ENCODE peak calls at places on chromosome 7, in five cellular contexts. One of them, this sample, is unnamed.

GRCh38 chr7:36795451-36796021 is 71.2 kb upstream of the AOAH start:
- DNase-seq in dorsolateral prefrontal cortex: no peak
- DNase-seq in CD14-positive monocyte: no peak
- DNase-seq in A549: no peak
- DNase-seq in BJ: no peak
- DNase-seq in this sample: no peak

GRCh38 chr7:106372595-106373318 is 88.0 kb upstream of the NAMPT start:
- DNase-seq in dorsolateral prefrontal cortex: no peak
- DNase-seq in CD14-positive monocyte: no peak
- DNase-seq in A549: no peak
- DNase-seq in BJ: no peak
- DNase-seq in this sample: no peak

GRCh38 chr7:51366930-51367613 is 50.5 kb upstream of the COBL start:
- DNase-seq in dorsolateral prefrontal cortex: peak; percentile 66
- DNase-seq in CD14-positive monocyte: no peak
- DNase-seq in A549: peak; percentile 57
- DNase-seq in BJ: no peak
- DNase-seq in this sample: no peak

GRCh38 chr7:141483044-141483443 is 68.2 kb upstream of the AGK start:
- DNase-seq in dorsolateral prefrontal cortex: no peak
- DNase-seq in CD14-positive monocyte: no peak
- DNase-seq in A549: peak; percentile 15
- DNase-seq in BJ: no peak
- DNase-seq in this sample: no peak

GRCh38 chr7:148303295-148304013 is 287.1 kb upstream of the C7orf33 start:
- DNase-seq in dorsolateral prefrontal cortex: peak; percentile 5
- DNase-seq in CD14-positive monocyte: no peak
- DNase-seq in A549: peak; percentile 33
- DNase-seq in BJ: no peak
- DNase-seq in this sample: peak; percentile 45

GRCh38 chr7:36011588-36011965 is 141.5 kb upstream of the EEPD1 start:
- DNase-seq in dorsolateral prefrontal cortex: no peak
- DNase-seq in CD14-positive monocyte: no peak
- DNase-seq in A549: no peak
- DNase-seq in BJ: no peak
- DNase-seq in this sample: no peak

GRCh38 chr7:43554423-43554822 is 28.5 kb upstream of the STK17A start:
- DNase-seq in dorsolateral prefrontal cortex: no peak
- DNase-seq in CD14-positive monocyte: no peak
- DNase-seq in A549: no peak
- DNase-seq in BJ: no peak
- DNase-seq in this sample: no peak

GRCh38 chr7:136868496-136869005 is at the start of gene CHRM2:
- DNase-seq in dorsolateral prefrontal cortex: no peak
- DNase-seq in CD14-positive monocyte: no peak
- DNase-seq in A549: peak; percentile 2
- DNase-seq in BJ: no peak
- DNase-seq in this sample: no peak

GRCh38 chr7:148941598-148942280 is 57.6 kb upstream of the EZH2 start:
- DNase-seq in dorsolateral prefrontal cortex: peak; percentile 44
- DNase-seq in CD14-positive monocyte: peak; percentile 68
- DNase-seq in A549: peak; percentile 92
- DNase-seq in BJ: no peak
- DNase-seq in this sample: no peak

GRCh38 chr7:24573008-24573553 is at the start of gene PALS2:
- DNase-seq in dorsolateral prefrontal cortex: peak; percentile 23
- DNase-seq in CD14-positive monocyte: no peak
- DNase-seq in A549: peak; percentile 77
- DNase-seq in BJ: no peak
- DNase-seq in this sample: no peak

GRCh38 chr7:137619181-137619580 is 227.6 kb downstream of the DGKI start:
- DNase-seq in dorsolateral prefrontal cortex: no peak
- DNase-seq in CD14-positive monocyte: no peak
- DNase-seq in A549: no peak
- DNase-seq in BJ: no peak
- DNase-seq in this sample: no peak

GRCh38 chr7:31258391-31258790 is 82.1 kb downstream of the NEUROD6 start:
- DNase-seq in dorsolateral prefrontal cortex: no peak
- DNase-seq in CD14-positive monocyte: no peak
- DNase-seq in A549: no peak
- DNase-seq in BJ: no peak
- DNase-seq in this sample: no peak

GRCh38 chr7:79216236-79216635 is 237.2 kb downstream of the MAGI2 start:
- DNase-seq in dorsolateral prefrontal cortex: peak; percentile 78
- DNase-seq in CD14-positive monocyte: no peak
- DNase-seq in A549: no peak
- DNase-seq in BJ: no peak
- DNase-seq in this sample: no peak

GRCh38 chr7:100044719-100045118 is 4.9 kb upstream of the ZSCAN21 start:
- DNase-seq in dorsolateral prefrontal cortex: no peak
- DNase-seq in CD14-positive monocyte: peak; percentile 54
- DNase-seq in A549: peak; percentile 32
- DNase-seq in BJ: no peak
- DNase-seq in this sample: no peak

GRCh38 chr7:48101880-48102448 is 12.9 kb downstream of the UPP1 start:
- DNase-seq in dorsolateral prefrontal cortex: no peak
- DNase-seq in CD14-positive monocyte: no peak
- DNase-seq in A549: no peak
- DNase-seq in BJ: no peak
- DNase-seq in this sample: no peak

GRCh38 chr7:36018816-36019484 is 134.1 kb upstream of the EEPD1 start:
- DNase-seq in dorsolateral prefrontal cortex: no peak
- DNase-seq in CD14-positive monocyte: no peak
- DNase-seq in A549: no peak
- DNase-seq in BJ: no peak
- DNase-seq in this sample: no peak

GRCh38 chr7:85750454-85750949 is 563.6 kb upstream of the SEMA3D start:
- DNase-seq in dorsolateral prefrontal cortex: no peak
- DNase-seq in CD14-positive monocyte: no peak
- DNase-seq in A549: peak; percentile 54
- DNase-seq in BJ: no peak
- DNase-seq in this sample: no peak

GRCh38 chr7:132343196-132343595 is 233.1 kb downstream of the PLXNA4 start:
- DNase-seq in dorsolateral prefrontal cortex: no peak
- DNase-seq in CD14-positive monocyte: no peak
- DNase-seq in A549: no peak
- DNase-seq in BJ: no peak
- DNase-seq in this sample: no peak

GRCh38 chr7:1358376-1359050 is 100.8 kb downstream of the MICALL2 start:
- DNase-seq in dorsolateral prefrontal cortex: no peak
- DNase-seq in CD14-positive monocyte: peak; percentile 27
- DNase-seq in A549: no peak
- DNase-seq in BJ: no peak
- DNase-seq in this sample: no peak

GRCh38 chr7:103113164-103113563 is 35.7 kb downstream of the NAPEPLD start:
- DNase-seq in dorsolateral prefrontal cortex: no peak
- DNase-seq in CD14-positive monocyte: no peak
- DNase-seq in A549: peak; percentile 27
- DNase-seq in BJ: peak; percentile 84
- DNase-seq in this sample: no peak

GRCh38 chr7:157272351-157273207 is 64.2 kb upstream of the DNAJB6 start:
- DNase-seq in dorsolateral prefrontal cortex: no peak
- DNase-seq in CD14-positive monocyte: no peak
- DNase-seq in A549: no peak
- DNase-seq in BJ: no peak
- DNase-seq in this sample: no peak

GRCh38 chr7:19773361-19773760 is at the start of gene TMEM196:
- DNase-seq in dorsolateral prefrontal cortex: peak; percentile 5
- DNase-seq in CD14-positive monocyte: no peak
- DNase-seq in A549: no peak
- DNase-seq in BJ: no peak
- DNase-seq in this sample: no peak

GRCh38 chr7:79453558-79454324 is at the start of gene MAGI2:
- DNase-seq in dorsolateral prefrontal cortex: peak; percentile 86
- DNase-seq in CD14-positive monocyte: no peak
- DNase-seq in A549: peak; percentile 20
- DNase-seq in BJ: peak; percentile 56
- DNase-seq in this sample: peak; percentile 57

DNA sequence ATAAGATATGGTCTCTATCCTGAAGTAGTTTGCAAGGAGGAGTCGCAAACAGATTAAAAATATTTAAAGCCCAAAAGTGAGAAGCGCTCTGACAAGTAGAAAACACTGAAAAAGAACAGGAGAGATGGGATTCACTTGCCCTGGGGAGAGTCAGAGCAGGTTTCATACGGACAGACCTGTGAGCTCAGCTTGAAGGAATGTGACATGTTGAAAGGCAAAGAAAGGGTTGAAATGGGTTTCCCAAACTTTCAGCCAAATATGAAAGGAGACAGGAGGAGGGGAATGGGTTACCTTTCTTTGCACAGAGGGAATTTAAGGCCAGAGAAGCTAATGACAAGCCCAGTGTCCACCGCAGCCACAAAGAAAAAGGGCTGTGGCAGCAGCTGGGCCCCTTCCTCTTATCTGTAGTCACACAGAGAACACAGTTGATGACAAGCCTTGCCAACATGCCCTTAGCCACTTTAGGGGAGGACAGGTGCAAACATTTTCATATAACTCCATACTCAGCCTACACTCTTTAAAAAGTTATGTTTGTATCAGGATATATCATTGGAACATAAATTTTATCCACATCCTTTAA is 14.9 kb downstream of the HOXA1 start:
- DNase-seq in dorsolateral prefrontal cortex: no peak
- DNase-seq in CD14-positive monocyte: no peak
- DNase-seq in A549: no peak
- DNase-seq in BJ: no peak
- DNase-seq in this sample: no peak
- TF ChIP-seq CTCF in dorsolateral prefrontal cortex: no peak
- TF ChIP-seq CTCF in CD14-positive monocyte: no peak
- TF ChIP-seq CTCF in A549: no peak
- TF ChIP-seq CTCF in BJ: no peak
- TF ChIP-seq CTCF in this sample: no peak

DNA sequence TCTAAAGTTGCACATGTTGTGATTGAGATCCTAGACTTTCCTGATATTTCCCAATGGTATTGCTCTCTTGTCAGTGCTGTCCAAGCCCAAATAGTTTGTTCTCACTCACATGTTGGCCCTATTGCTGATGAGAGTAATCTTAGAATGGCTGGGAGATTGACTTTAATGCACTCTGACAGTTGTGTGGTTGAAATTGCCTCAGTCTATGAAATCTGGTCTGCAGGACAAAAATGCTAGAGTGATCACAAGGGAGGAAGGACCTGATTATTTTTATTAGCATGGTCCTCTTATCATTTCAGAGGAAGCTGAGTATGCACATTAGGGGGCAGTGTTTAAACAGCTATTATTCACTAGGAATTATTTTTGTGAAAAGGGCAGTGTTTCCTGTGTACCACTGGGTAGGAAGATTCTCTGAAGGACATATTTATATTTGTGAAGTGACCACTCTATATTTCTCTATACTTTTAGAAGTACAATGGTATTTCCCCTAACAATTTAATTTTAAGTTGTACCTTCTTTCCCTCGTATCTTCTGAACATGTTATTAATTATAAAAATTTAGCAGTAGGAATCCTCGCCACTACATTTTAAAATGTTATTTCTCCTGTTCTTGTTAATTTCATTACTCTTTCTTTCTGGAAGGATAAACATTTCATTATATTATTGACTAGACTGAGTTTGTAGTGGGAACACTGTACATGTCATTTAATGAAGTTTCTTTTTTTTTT is 64.4 kb downstream of the SUGCT start:
- DNase-seq in dorsolateral prefrontal cortex: no peak
- DNase-seq in CD14-positive monocyte: no peak
- DNase-seq in A549: peak; percentile 25
- DNase-seq in BJ: peak; percentile 70
- DNase-seq in this sample: no peak
- TF ChIP-seq CTCF in dorsolateral prefrontal cortex: peak; percentile 30
- TF ChIP-seq CTCF in CD14-positive monocyte: no peak
- TF ChIP-seq CTCF in A549: peak; percentile 31
- TF ChIP-seq CTCF in BJ: peak; percentile 60
- TF ChIP-seq CTCF in this sample: no peak

DNA sequence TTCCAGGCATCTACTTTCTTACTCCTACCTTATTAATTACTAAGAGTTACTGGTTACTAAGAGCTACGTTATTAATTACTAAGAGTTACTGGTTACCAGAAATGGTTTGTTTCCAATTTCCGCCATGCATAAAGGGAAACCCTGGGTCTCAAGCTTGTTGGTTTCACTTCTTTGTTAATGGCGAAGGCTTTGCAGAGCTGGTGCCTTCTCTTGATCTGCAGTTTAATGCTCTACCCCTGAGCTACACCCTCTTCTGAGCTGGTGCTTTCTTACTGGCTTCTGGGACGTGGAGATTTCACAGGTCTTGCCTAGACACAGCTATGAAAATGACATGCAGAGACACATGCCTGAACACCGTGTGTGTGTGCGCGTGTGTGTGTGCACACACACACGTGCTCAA is 560 bp downstream of the CPA4 start:
- DNase-seq in dorsolateral prefrontal cortex: no peak
- DNase-seq in CD14-positive monocyte: no peak
- DNase-seq in A549: no peak
- DNase-seq in BJ: no peak
- DNase-seq in this sample: no peak
- TF ChIP-seq CTCF in dorsolateral prefrontal cortex: no peak
- TF ChIP-seq CTCF in CD14-positive monocyte: no peak
- TF ChIP-seq CTCF in A549: no peak
- TF ChIP-seq CTCF in BJ: no peak
- TF ChIP-seq CTCF in this sample: no peak

DNA sequence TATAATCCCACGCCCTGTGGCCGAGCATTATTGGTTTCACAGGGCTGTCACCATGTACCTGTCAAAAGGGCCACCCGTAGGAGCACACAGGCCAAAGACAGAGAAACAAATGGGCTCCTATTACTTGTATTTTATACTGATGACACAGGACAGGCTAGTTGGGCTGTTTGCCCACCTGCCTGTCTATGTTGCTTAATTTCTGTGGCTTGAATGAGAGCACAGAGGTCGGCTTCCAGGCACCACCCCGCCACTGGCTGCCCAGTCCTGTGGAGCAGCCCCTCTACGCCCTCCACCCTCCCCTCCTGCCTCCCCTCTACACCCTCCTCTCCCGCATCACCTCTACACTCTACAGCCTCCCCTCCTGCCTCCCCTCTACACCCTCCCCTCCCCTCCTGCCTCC is 652.9 kb downstream of the SDK1 start:
- DNase-seq in dorsolateral prefrontal cortex: no peak
- DNase-seq in CD14-positive monocyte: no peak
- DNase-seq in A549: no peak
- DNase-seq in BJ: no peak
- DNase-seq in this sample: no peak
- TF ChIP-seq CTCF in dorsolateral prefrontal cortex: no peak
- TF ChIP-seq CTCF in CD14-positive monocyte: no peak
- TF ChIP-seq CTCF in A549: no peak
- TF ChIP-seq CTCF in BJ: no peak
- TF ChIP-seq CTCF in this sample: no peak

GRCh38 chr7:6423942-6424701 is 23.6 kb downstream of the DAGLB start:
- DNase-seq in dorsolateral prefrontal cortex: no peak
- DNase-seq in CD14-positive monocyte: peak; percentile 88
- DNase-seq in A549: peak; percentile 51
- DNase-seq in BJ: no peak
- DNase-seq in this sample: no peak
- TF ChIP-seq CTCF in dorsolateral prefrontal cortex: no peak
- TF ChIP-seq CTCF in CD14-positive monocyte: peak; percentile 38
- TF ChIP-seq CTCF in A549: peak; percentile 42
- TF ChIP-seq CTCF in BJ: no peak
- TF ChIP-seq CTCF in this sample: no peak